ENCODE peak calls at places on chromosomes 2 and 18, in four cellular contexts. One of them, this sample, is unnamed.

GRCh38 chr2:174259981-174260380 is 11.6 kb upstream of the OLA1 start:
- DNase-seq in cardiac fibroblast: peak
- DNase-seq in astrocyte of the spinal cord: peak
- DNase-seq in AG10803: peak
- DNase-seq in this sample: peak

GRCh38 chr2:221268631-221269030 is 303.5 kb downstream of the EPHA4 start:
- DNase-seq in astrocyte of the spinal cord: no peak
- DNase-seq in AG10803: peak
- DNase-seq in cardiac fibroblast: no peak
- DNase-seq in this sample: no peak

GRCh38 chr2:84697895-84698294 is 181.6 kb downstream of the DNAH6 start:
- DNase-seq in AG10803: peak
- DNase-seq in astrocyte of the spinal cord: no peak
- DNase-seq in cardiac fibroblast: no peak
- DNase-seq in this sample: no peak

GRCh38 chr2:119378566-119378965 is 11.8 kb downstream of the DBI start:
- DNase-seq in cardiac fibroblast: no peak
- DNase-seq in AG10803: no peak
- DNase-seq in astrocyte of the spinal cord: no peak
- DNase-seq in this sample: no peak

GRCh38 chr2:181393472-181393871 is 63.7 kb upstream of the ITGA4 start:
- DNase-seq in AG10803: peak
- DNase-seq in astrocyte of the spinal cord: peak
- DNase-seq in cardiac fibroblast: peak
- DNase-seq in this sample: no peak

GRCh38 chr2:237421542-237422047 is 7.6 kb upstream of the COL6A3 start:
- DNase-seq in AG10803: peak
- DNase-seq in astrocyte of the spinal cord: peak
- DNase-seq in cardiac fibroblast: peak
- DNase-seq in this sample: no peak

GRCh38 chr2:17539596-17539992 is 902 bp upstream of the VSNL1 start:
- DNase-seq in cardiac fibroblast: peak
- DNase-seq in astrocyte of the spinal cord: peak
- DNase-seq in AG10803: peak
- DNase-seq in this sample: no peak

GRCh38 chr2:129689600-129689999 is 289.9 kb upstream of the RAB6C start:
- DNase-seq in AG10803: no peak
- DNase-seq in cardiac fibroblast: no peak
- DNase-seq in astrocyte of the spinal cord: no peak
- DNase-seq in this sample: no peak

GRCh38 chr2:226904592-226904991 is 68.7 kb downstream of the RHBDD1 start:
- DNase-seq in AG10803: no peak
- DNase-seq in astrocyte of the spinal cord: no peak
- DNase-seq in cardiac fibroblast: no peak
- DNase-seq in this sample: no peak

GRCh38 chr2:197613509-197613987 is 61.8 kb downstream of the RFTN2 start:
- DNase-seq in cardiac fibroblast: peak
- DNase-seq in AG10803: no peak
- DNase-seq in astrocyte of the spinal cord: no peak
- DNase-seq in this sample: no peak

GRCh38 chr2:230170532-230170931 is 49.3 kb downstream of the SP110 start:
- DNase-seq in AG10803: no peak
- DNase-seq in cardiac fibroblast: peak
- DNase-seq in astrocyte of the spinal cord: no peak
- DNase-seq in this sample: no peak

GRCh38 chr18:37524139-37524538 is 41.5 kb downstream of the CELF4 start:
- DNase-seq in astrocyte of the spinal cord: no peak
- DNase-seq in AG10803: no peak
- DNase-seq in cardiac fibroblast: no peak
- DNase-seq in this sample: no peak

GRCh38 chr2:1937480-1937879 is 193.2 kb upstream of the PXDN start:
- DNase-seq in AG10803: no peak
- DNase-seq in cardiac fibroblast: no peak
- DNase-seq in astrocyte of the spinal cord: no peak
- DNase-seq in this sample: no peak

GRCh38 chr18:75433098-75433497 is 5.6 kb upstream of the SMIM21 start:
- DNase-seq in cardiac fibroblast: no peak
- DNase-seq in AG10803: no peak
- DNase-seq in astrocyte of the spinal cord: no peak
- DNase-seq in this sample: no peak

GRCh38 chr2:1407950-1408695 is 5.1 kb upstream of the TPO start:
- DNase-seq in cardiac fibroblast: no peak
- DNase-seq in AG10803: no peak
- DNase-seq in astrocyte of the spinal cord: no peak
- DNase-seq in this sample: no peak

GRCh38 chr2:216164087-216164486 is 54.9 kb downstream of the XRCC5 start:
- DNase-seq in astrocyte of the spinal cord: no peak
- DNase-seq in AG10803: no peak
- DNase-seq in cardiac fibroblast: no peak
- DNase-seq in this sample: no peak

GRCh38 chr2:210259687-210260086 is 34.4 kb upstream of the ACADL start:
- DNase-seq in astrocyte of the spinal cord: no peak
- DNase-seq in cardiac fibroblast: no peak
- DNase-seq in AG10803: no peak
- DNase-seq in this sample: no peak

GRCh38 chr2:125444106-125444505 is 1211.9 kb upstream of the GYPC start:
- DNase-seq in AG10803: no peak
- DNase-seq in cardiac fibroblast: no peak
- DNase-seq in astrocyte of the spinal cord: no peak
- DNase-seq in this sample: no peak

GRCh38 chr2:30300456-30301221 is 69.3 kb downstream of the LBH start:
- DNase-seq in astrocyte of the spinal cord: peak
- DNase-seq in AG10803: peak
- DNase-seq in cardiac fibroblast: peak
- DNase-seq in this sample: no peak

GRCh38 chr2:175605599-175605988 is 396.5 kb downstream of the LNPK start:
- DNase-seq in cardiac fibroblast: no peak
- DNase-seq in astrocyte of the spinal cord: no peak
- DNase-seq in AG10803: no peak
- DNase-seq in this sample: no peak

GRCh38 chr2:235225261-235225660 is 268.6 kb upstream of the AGAP1 start:
- DNase-seq in astrocyte of the spinal cord: no peak
- DNase-seq in cardiac fibroblast: no peak
- DNase-seq in AG10803: no peak
- DNase-seq in this sample: no peak

GRCh38 chr2:29010946-29011649 is 30.0 kb downstream of the TOGARAM2 start:
- DNase-seq in AG10803: no peak
- DNase-seq in cardiac fibroblast: peak
- DNase-seq in astrocyte of the spinal cord: peak
- DNase-seq in this sample: no peak

GRCh38 chr2:11683966-11684365 is 14.0 kb upstream of the NTSR2 start:
- DNase-seq in AG10803: no peak
- DNase-seq in cardiac fibroblast: no peak
- DNase-seq in astrocyte of the spinal cord: no peak
- DNase-seq in this sample: no peak

GRCh38 chr2:203636896-203637818 is 69.3 kb upstream of the CD28 start:
- DNase-seq in astrocyte of the spinal cord: peak
- DNase-seq in AG10803: peak
- DNase-seq in cardiac fibroblast: peak
- DNase-seq in this sample: peak

GRCh38 chr2:197499594-197500502 is at the start of the genes HSPD1 and HSPE1:
- DNase-seq in astrocyte of the spinal cord: peak
- DNase-seq in cardiac fibroblast: peak
- DNase-seq in AG10803: peak
- DNase-seq in this sample: peak

GRCh38 chr18:26083099-26083498 is 7.3 kb downstream of the SS18 start:
- DNase-seq in AG10803: no peak
- DNase-seq in cardiac fibroblast: no peak
- DNase-seq in astrocyte of the spinal cord: no peak
- DNase-seq in this sample: no peak

GRCh38 chr2:128372621-128373341 is 54.1 kb upstream of the HS6ST1 start:
- DNase-seq in AG10803: no peak
- DNase-seq in cardiac fibroblast: no peak
- DNase-seq in astrocyte of the spinal cord: no peak
- DNase-seq in this sample: no peak

GRCh38 chr2:8837795-8838140 is 355 bp upstream of the KIDINS220 start:
- DNase-seq in astrocyte of the spinal cord: no peak
- DNase-seq in cardiac fibroblast: no peak
- DNase-seq in AG10803: no peak
- DNase-seq in this sample: no peak

GRCh38 chr2:39620067-39620466 is 45.6 kb upstream of the TMEM178A start:
- DNase-seq in astrocyte of the spinal cord: peak
- DNase-seq in AG10803: peak
- DNase-seq in cardiac fibroblast: peak
- DNase-seq in this sample: peak

GRCh38 chr2:98356729-98357128 is 10.5 kb downstream of the CNGA3 start:
- DNase-seq in cardiac fibroblast: no peak
- DNase-seq in AG10803: no peak
- DNase-seq in astrocyte of the spinal cord: no peak
- DNase-seq in this sample: no peak

GRCh38 chr2:96537066-96537733 is 648 bp downstream of the ARID5A start:
- DNase-seq in AG10803: peak
- DNase-seq in astrocyte of the spinal cord: peak
- DNase-seq in cardiac fibroblast: peak
- DNase-seq in this sample: no peak

GRCh38 chr2:26848336-26849055 is 564 bp downstream of the DPYSL5 start:
- DNase-seq in AG10803: no peak
- DNase-seq in astrocyte of the spinal cord: no peak
- DNase-seq in cardiac fibroblast: no peak
- DNase-seq in this sample: no peak

GRCh38 chr2:220473611-220474010 is 846.2 kb downstream of the SLC4A3 start:
- DNase-seq in cardiac fibroblast: peak
- DNase-seq in astrocyte of the spinal cord: no peak
- DNase-seq in AG10803: peak
- DNase-seq in this sample: peak

GRCh38 chr2:161710131-161710915 is 86.1 kb downstream of the SLC4A10 start:
- DNase-seq in AG10803: peak
- DNase-seq in cardiac fibroblast: peak
- DNase-seq in astrocyte of the spinal cord: peak
- DNase-seq in this sample: no peak

DNA sequence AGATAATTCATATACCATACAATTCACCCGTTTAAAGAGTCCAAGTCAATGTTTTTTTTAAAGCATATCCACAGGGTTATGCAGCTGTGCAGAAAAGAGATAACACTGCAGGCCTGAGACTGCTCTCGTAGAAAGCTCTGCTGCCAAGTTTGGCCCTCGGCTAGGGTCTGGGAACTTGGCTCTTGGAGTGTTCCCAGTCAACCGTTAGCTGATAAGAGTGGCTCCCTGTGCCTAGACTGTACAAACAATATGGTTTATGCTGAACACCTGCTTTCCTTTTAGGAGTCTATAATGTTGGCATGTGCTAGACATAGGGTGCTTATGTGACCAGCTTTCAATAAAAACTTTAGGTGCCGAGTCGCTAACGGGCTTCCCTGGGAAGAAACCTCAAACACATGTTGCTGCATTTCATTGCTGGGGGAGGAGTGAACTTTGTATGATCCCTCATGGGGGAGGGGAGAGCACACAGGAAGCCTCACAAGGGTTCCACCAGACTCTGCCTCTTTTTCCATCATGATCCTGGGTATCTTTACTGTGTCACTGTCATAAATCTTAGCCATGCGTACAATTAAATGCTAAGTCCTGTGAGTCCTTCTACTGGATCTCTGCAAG is 34.7 kb downstream of the RFX8 start:
- DNase-seq in AG10803: peak
- DNase-seq in cardiac fibroblast: peak
- DNase-seq in astrocyte of the spinal cord: peak
- DNase-seq in this sample: no peak
- TF ChIP-seq CTCF in AG10803: no peak
- TF ChIP-seq CTCF in cardiac fibroblast: no peak
- TF ChIP-seq CTCF in astrocyte of the spinal cord: no peak
- TF ChIP-seq CTCF in this sample: no peak

GRCh38 chr2:212539145-212539880 is 711 bp upstream of the ERBB4 start:
- DNase-seq in astrocyte of the spinal cord: no peak
- DNase-seq in cardiac fibroblast: peak
- DNase-seq in AG10803: no peak
- DNase-seq in this sample: no peak

GRCh38 chr2:212538156-212539144 is at the start of gene ERBB4:
- DNase-seq in cardiac fibroblast: no peak
- DNase-seq in AG10803: no peak
- DNase-seq in astrocyte of the spinal cord: no peak
- DNase-seq in this sample: no peak

GRCh38 chr2:212536385-212537310 is 2.0 kb downstream of the ERBB4 start:
- DNase-seq in cardiac fibroblast: no peak
- DNase-seq in AG10803: no peak
- DNase-seq in astrocyte of the spinal cord: no peak
- DNase-seq in this sample: no peak

GRCh38 chr2:212535963-212536362 is 2.6 kb downstream of the ERBB4 start:
- DNase-seq in cardiac fibroblast: no peak
- DNase-seq in astrocyte of the spinal cord: no peak
- DNase-seq in AG10803: no peak
- DNase-seq in this sample: no peak

DNA sequence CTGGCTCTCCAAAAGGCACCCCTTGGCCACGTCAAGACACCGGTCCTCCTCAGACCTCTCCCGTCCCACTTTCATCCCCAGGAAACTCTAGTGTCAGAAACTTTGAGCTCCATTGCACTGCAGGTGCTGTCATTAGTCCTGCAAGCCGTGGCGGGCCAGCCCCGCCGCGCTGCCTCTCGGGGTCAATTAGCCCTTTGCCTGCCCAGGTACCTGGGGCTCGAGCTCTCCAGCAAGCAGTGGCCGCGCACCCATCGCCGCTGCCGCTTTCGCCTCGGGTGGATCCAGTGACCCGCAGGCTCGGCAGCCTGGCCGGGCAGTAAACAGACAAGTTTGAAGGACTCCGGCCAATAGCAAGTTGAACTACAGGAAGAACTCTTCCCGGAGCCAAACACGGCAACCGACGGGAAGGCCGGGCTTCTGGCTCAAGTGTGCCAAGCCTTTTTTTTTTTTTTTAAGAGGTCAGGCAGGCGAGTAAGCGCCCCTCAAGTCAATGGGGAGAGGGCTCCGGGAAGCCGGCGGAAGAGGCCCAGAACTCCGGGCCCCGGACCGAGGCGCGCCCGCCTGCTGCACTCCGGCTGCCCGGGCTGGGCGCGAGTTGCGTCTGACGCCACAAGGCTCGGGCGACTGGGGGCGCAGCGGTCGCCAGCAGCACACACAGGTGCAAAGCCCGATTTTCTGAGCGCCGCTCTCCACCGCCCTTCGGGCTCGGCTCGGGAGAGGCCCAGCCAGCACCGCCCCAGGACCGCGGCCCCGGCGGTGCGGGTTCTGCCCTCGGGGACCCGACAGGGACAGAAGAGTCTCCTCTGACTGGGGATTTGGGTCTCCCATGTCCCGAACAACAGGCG is 1.1 kb downstream of the ERBB4 start:
- DNase-seq in cardiac fibroblast: peak
- DNase-seq in astrocyte of the spinal cord: no peak
- DNase-seq in AG10803: no peak
- DNase-seq in this sample: no peak
- H3K4me3 ChIP-seq in cardiac fibroblast: peak
- H3K4me3 ChIP-seq in astrocyte of the spinal cord: peak
- H3K4me3 ChIP-seq in AG10803: peak
- H3K4me3 ChIP-seq in this sample: peak

GRCh38 chr2:53202063-53202462 is 565.5 kb upstream of the CHAC2 start:
- DNase-seq in cardiac fibroblast: peak
- DNase-seq in astrocyte of the spinal cord: peak
- DNase-seq in AG10803: peak
- DNase-seq in this sample: peak
- TF ChIP-seq CTCF in cardiac fibroblast: peak
- TF ChIP-seq CTCF in astrocyte of the spinal cord: peak
- TF ChIP-seq CTCF in AG10803: peak
- TF ChIP-seq CTCF in this sample: no peak

GRCh38 chr18:58102020-58102419 is 58.0 kb downstream of the NEDD4L start:
- DNase-seq in AG10803: no peak
- DNase-seq in cardiac fibroblast: no peak
- DNase-seq in astrocyte of the spinal cord: no peak
- DNase-seq in this sample: no peak
- H3K4me3 ChIP-seq in AG10803: no peak
- H3K4me3 ChIP-seq in cardiac fibroblast: no peak
- H3K4me3 ChIP-seq in astrocyte of the spinal cord: no peak
- H3K4me3 ChIP-seq in this sample: no peak

This sample was measured in AG09309.